ENCODE peak calls at places on chromosome X, in six cellular contexts. D, M, Y, U, I and C are unnamed samples.

GRCh38 chrX:12360389-12360788 is 222.1 kb downstream of the FRMPD4 start:
- DNase-seq in D (no peak), M (no peak), Y (no peak), U (peak), I (no peak), C (no peak)

GRCh38 chrX:2935364-2935748 is 6.2 kb upstream of the ARSD start:
- DNase-seq in D (no peak), M (no peak), Y (no peak), U (no peak), I (no peak), C (no peak)

GRCh38 chrX:105803891-105804290 is 18.4 kb upstream of the NRK start:
- DNase-seq in D (no peak), M (no peak), Y (no peak), U (no peak), I (no peak), C (no peak)

GRCh38 chrX:119455264-119455663 is 13.0 kb upstream of the SLC25A5 start:
- DNase-seq in D (no peak), M (no peak), Y (no peak), U (peak), I (no peak), C (no peak)

GRCh38 chrX:88789825-88790224 is 42.8 kb downstream of the CPXCR1 start:
- DNase-seq in D (no peak), M (no peak), Y (no peak), U (no peak), I (no peak), C (no peak)

GRCh38 chrX:118178450-118178849 is 61.8 kb upstream of the KLHL13 start:
- DNase-seq in D (no peak), M (no peak), Y (no peak), U (no peak), I (no peak), C (no peak)

GRCh38 chrX:38803286-38803608 is 2.0 kb downstream of the MID1IP1 start:
- DNase-seq in D (no peak), M (no peak), Y (no peak), U (no peak), I (no peak), C (no peak)

GRCh38 chrX:65707153-65707552 is 39.7 kb downstream of the MSN start:
- DNase-seq in D (no peak), M (no peak), Y (no peak), U (no peak), I (no peak), C (no peak)

GRCh38 chrX:138886769-138887168 is 175.3 kb upstream of the FGF13 start:
- DNase-seq in D (no peak), M (no peak), Y (no peak), U (peak), I (no peak), C (no peak)

GRCh38 chrX:100830143-100830542 is 10.0 kb downstream of the CSTF2 start:
- DNase-seq in D (no peak), M (no peak), Y (no peak), U (no peak), I (no peak), C (no peak)

GRCh38 chrX:13990126-13990525 is 39.6 kb downstream of the GEMIN8 start:
- DNase-seq in D (no peak), M (no peak), Y (no peak), U (no peak), I (no peak), C (no peak)

GRCh38 chrX:12954376-12954775 is 20.5 kb upstream of the TMSB4X start:
- DNase-seq in D (no peak), M (no peak), Y (no peak), U (no peak), I (no peak), C (no peak)

GRCh38 chrX:1751781-1752180 is 136.9 kb downstream of the ASMT start:
- DNase-seq in D (no peak), M (no peak), Y (no peak), U (no peak), I (no peak), C (no peak)

GRCh38 chrX:110251961-110252360 is 65.9 kb downstream of the AMMECR1 start:
- DNase-seq in D (no peak), M (no peak), Y (no peak), U (no peak), I (no peak), C (no peak)

GRCh38 chrX:41728125-41728524 is 4.1 kb downstream of the GPR82 start:
- DNase-seq in D (no peak), M (no peak), Y (no peak), U (no peak), I (no peak), C (no peak)

GRCh38 chrX:41732260-41732659 is 8.3 kb downstream of the GPR82 start:
- DNase-seq in D (no peak), M (no peak), Y (no peak), U (no peak), I (no peak), C (no peak)

GRCh38 chrX:41734530-41734929 is 10.5 kb downstream of the GPR82 start:
- DNase-seq in D (no peak), M (peak), Y (no peak), U (no peak), I (no peak), C (no peak)

GRCh38 chrX:41733939-41734338 is 10.0 kb downstream of the GPR82 start:
- DNase-seq in D (no peak), M (no peak), Y (no peak), U (no peak), I (no peak), C (no peak)

DNA sequence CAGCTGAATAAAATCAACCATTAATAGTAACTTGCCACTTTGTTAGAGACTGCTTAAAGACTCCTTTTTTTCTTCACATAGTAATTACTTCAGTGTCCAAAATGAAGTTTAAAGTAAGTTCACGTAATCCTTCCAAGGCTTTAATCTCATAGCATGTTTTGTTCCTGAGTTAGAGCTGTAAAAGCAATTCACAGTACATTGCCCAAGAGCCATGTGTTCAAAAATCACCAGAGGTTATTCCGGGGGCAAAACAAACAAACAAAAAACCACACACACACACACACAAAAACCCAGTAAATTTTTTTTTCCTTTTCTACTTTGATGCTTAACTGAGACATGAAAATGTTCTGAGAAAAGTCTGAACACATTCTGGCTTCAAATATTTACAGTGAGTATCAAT is 6.1 kb downstream of the GPR82 start:
- DNase-seq in D (no peak), M (no peak), Y (no peak), U (peak), I (no peak), C (no peak)
- TF ChIP-seq CTCF in D (no peak), M (no peak), Y (no peak), U (no peak), I (no peak), C (no peak)

DNA sequence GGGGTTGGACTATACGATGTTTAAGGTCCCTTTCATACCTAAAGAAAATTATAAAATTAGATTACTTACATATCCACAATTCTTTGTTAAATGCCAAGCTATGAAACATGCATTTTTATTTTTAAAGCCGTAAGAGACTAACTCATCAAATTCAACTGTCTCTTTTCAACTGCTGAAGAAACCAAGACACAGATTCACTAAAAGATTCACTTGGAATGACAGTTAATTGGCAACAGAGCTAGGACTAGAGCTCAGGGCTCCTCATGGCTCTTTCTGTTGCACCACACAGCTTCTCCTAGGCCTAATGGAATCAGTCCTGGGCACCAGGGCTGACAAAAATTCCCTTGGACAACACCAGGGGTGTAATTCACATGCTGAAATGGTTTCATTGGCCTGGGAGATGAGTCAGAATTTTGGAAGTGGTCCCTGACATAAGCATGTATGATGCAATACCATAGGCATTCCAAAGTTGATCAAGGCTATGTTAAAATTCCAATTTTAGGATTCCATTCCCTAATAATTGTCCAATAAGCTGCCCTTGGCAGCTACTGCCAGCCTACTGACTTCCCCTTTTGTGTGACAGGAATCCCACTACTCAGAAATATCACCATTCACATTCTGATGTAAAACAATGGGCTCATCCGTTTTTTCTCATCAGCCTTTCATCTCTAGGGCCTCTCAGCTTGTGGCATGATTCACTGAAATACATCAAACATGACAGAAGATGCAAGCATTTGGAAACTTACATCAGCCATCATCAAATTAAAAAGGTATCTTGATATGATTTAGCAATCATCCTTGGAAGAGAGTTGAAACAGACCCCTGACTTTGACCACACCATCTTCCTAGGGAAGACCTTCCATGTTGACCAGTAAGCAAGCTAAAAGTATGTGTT is 54.2 kb downstream of the PLAC1 start:
- DNase-seq in D (no peak), M (no peak), Y (no peak), U (peak), I (no peak), C (no peak)
- TF ChIP-seq CTCF in D (no peak), M (no peak), Y (no peak), U (no peak), I (no peak), C (no peak)

GRCh38 chrX:74422576-74423288 is 1.4 kb downstream of the SLC16A2 start:
- DNase-seq in D (peak), M (peak), Y (peak), U (peak), I (peak), C (peak)
- TF ChIP-seq CTCF in D (no peak), M (no peak), Y (peak), U (no peak), I (peak), C (peak)

GRCh38 chrX:29911673-29912072 is 303.7 kb upstream of the MAGEB2 start:
- DNase-seq in D (no peak), M (no peak), Y (no peak), U (no peak), I (no peak), C (no peak)
- TF ChIP-seq CTCF in D (no peak), M (no peak), Y (no peak), U (no peak), I (no peak), C (no peak)

GRCh38 chrX:132955710-132956109 is 2.7 kb downstream of the HS6ST2 start:
- DNase-seq in D (no peak), M (no peak), Y (no peak), U (no peak), I (no peak), C (no peak)
- TF ChIP-seq CTCF in D (no peak), M (no peak), Y (no peak), U (no peak), I (no peak), C (no peak)

DNA sequence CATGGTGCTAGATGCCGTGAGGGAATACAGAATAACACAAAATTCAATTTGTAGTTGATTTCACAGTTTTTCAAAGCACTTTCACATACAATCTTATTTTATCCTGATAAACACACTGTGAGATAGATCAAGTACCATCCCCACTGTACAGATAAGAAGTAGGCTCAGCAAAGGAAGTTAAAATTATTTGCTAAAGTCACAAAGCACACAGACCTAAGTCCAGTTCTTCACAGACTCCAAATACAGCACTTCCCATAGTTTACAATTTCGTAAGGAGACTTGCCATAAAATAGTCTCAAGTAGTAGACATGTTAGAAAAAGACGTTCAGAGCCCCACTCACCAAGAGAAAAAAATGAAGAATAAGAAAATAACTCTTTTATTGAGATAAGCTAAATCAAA is 7.8 kb upstream of the CUL4B start:
- DNase-seq in D (no peak), M (no peak), Y (no peak), U (no peak), I (no peak), C (no peak)
- TF ChIP-seq CTCF in D (no peak), M (no peak), Y (no peak), U (no peak), I (no peak), C (no peak)

DNA sequence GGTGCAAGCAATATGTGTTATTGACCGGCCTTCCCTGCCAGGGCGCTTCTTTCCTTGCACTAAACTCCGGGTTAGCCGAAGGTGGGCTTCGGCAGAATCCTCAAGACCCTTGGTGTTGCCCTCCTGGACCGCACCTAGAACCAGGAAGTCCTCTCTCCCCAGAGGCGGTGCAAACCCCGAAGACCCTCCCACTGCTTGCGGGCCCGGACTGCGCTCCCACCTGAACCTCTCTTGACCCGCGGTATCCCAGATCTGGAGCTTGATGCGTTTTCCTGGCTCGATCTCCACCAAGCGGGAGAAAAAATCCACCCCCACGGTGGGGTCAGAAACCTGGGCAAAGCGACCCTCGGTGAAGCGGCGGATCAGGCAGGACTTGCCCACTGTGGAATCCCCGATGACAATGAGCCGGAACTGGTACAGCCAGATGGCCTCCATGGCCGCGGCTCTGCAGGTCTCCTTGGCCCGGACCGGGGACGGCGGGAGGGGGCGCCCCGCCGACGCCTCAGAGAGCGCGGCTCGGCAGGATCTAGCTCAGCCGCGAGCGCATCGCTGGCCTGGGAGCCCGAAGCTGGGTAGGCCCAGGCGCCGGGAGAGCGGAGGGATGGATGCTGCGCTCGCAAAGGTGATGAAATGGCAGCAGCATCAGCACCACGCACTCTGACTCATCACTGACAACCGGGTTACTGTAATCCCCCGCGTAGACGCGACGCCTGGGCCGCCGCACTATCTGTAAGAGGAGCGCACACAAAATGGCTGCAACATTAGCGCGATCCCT is at the start of gene RAB39B:
- DNase-seq in D (no peak), M (peak), Y (peak), U (peak), I (peak), C (peak)
- TF ChIP-seq CTCF in D (no peak), M (no peak), Y (no peak), U (no peak), I (peak), C (peak)